ENCODE peak calls at places on chromosomes 7 and 10, in four cellular contexts. W, F, O and V are unnamed samples.

GRCh38 chr7:3280445-3280844 is 20.6 kb upstream of the SDK1 start:
- DNase-seq in W (no peak), F (no peak), O (no peak), V (no peak)

GRCh38 chr7:151392426-151392825 is 17.4 kb downstream of the WDR86 start:
- DNase-seq in W (no peak), F (no peak), O (no peak), V (no peak)

GRCh38 chr7:50531401-50531906 is 33.8 kb downstream of the DDC start:
- DNase-seq in W (peak), F (peak), O (no peak), V (no peak)

GRCh38 chr10:121096617-121097431 is 245.7 kb downstream of the WDR11 start:
- DNase-seq in W (no peak), F (peak), O (no peak), V (peak)

GRCh38 chr10:35652824-35653223 is 10.7 kb upstream of the FZD8 start:
- DNase-seq in W (no peak), F (no peak), O (no peak), V (no peak)

GRCh38 chr7:42238709-42239395 is 1.8 kb upstream of the GLI3 start:
- DNase-seq in W (no peak), F (peak), O (no peak), V (peak)

GRCh38 chr10:16717617-16718395 is 99.4 kb downstream of the RSU1 start:
- DNase-seq in W (no peak), F (no peak), O (no peak), V (peak)

GRCh38 chr10:88983206-88983605 is 7.4 kb upstream of the FAS start:
- DNase-seq in W (no peak), F (no peak), O (no peak), V (no peak)

GRCh38 chr7:152574892-152575511 is 100.9 kb downstream of the XRCC2 start:
- DNase-seq in W (no peak), F (peak), O (no peak), V (no peak)

GRCh38 chr7:54813398-54813797 is 54.4 kb upstream of the SEC61G start:
- DNase-seq in W (no peak), F (no peak), O (no peak), V (no peak)

GRCh38 chr10:94567714-94568520 is 22.3 kb downstream of the HELLS start:
- DNase-seq in W (no peak), F (no peak), O (no peak), V (no peak)

GRCh38 chr7:99806839-99807478 is 20.9 kb upstream of the CYP3A43 start:
- DNase-seq in W (no peak), F (no peak), O (no peak), V (no peak)

GRCh38 chr10:43884516-43885105 is 235.9 kb upstream of the ZNF32 start:
- DNase-seq in W (no peak), F (no peak), O (no peak), V (no peak)
- H2BK12ac ChIP-seq in W (no peak), F (no peak), O (no peak), V (peak)

DNA sequence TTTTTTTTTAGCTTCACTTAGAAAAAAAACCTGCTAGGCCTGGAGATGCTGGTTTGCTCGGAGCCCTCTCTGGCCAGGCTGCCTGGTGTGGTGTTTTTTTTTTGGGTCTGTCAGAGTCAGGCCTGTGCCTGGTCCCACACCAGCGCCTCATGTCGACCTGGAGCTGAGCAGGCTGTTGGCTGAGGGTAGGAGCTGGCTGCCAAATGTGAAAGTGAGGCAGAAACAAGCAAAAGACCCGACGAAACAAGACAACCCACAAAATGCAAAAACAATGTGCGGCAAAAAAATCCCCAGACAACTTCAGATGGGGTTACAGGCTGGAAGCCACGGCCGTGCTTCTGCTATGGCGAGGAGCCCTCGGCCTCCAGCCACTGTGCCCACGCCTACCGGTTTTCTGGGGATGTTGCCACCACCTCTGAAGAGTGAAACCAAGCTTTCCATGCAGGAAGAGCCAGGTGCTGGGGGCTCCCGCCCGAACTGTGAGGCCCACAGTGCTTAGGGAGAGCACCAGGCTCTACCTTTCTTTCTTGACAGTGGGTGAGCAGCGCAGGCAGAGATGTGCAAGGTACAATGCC is 60.0 kb upstream of the EFCAB10 start:
- DNase-seq in W (no peak), F (no peak), O (no peak), V (no peak)
- H2BK12ac ChIP-seq in W (peak), F (no peak), O (no peak), V (peak)

GRCh38 chr7:43303740-43304241 is 191.3 kb downstream of the HECW1 start:
- DNase-seq in W (no peak), F (no peak), O (no peak), V (no peak)
- H2BK12ac ChIP-seq in W (peak), F (no peak), O (no peak), V (no peak)

GRCh38 chr7:157312941-157313340 is 23.9 kb upstream of the DNAJB6 start:
- DNase-seq in W (no peak), F (no peak), O (no peak), V (no peak)

GRCh38 chr7:157310676-157311185 is 26.1 kb upstream of the DNAJB6 start:
- DNase-seq in W (no peak), F (peak), O (no peak), V (peak)

GRCh38 chr7:157306836-157307533 is 29.8 kb upstream of the DNAJB6 start:
- DNase-seq in W (no peak), F (peak), O (no peak), V (no peak)

GRCh38 chr7:157307534-157307838 is 29.3 kb upstream of the DNAJB6 start:
- DNase-seq in W (no peak), F (no peak), O (no peak), V (no peak)

DNA sequence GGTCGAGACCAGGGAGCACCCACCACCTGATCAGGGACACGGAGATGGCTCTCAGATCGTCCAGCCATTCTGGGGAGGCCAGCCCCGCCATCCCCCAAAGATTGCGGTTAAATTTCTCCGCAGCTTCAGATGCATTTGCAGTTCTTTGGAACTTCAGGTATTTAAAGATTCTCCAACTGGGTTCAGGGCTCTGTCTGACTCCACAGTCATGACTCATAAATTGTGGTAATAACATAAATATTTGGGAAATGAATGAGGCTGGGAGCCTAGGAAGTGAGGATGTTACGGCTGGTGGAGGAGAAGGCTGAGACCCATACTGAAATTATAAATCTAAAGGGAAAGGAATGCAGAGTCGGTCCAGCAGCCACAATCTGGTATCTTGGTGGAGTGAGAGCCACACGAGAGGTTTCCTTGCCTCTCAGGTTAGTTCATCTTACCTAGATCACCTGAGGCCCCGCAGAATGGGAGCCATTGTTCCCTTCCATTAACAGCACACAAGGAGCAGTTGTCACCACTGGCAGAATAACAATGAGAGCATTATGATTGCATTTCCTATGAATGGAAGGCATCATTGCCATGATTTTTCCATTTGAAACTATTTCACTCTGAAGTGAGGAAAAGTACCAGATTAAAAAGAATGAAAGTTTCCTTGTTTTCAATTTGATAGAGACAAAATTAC is 26.7 kb upstream of the DNAJB6 start:
- DNase-seq in W (peak), F (peak), O (no peak), V (peak)
- H2BK12ac ChIP-seq in W (peak), F (peak), O (no peak), V (peak)